ENCODE peak calls at places on chromosome 15, in nine cellular contexts. N, M, Q, A, T, F, V, L and B are unnamed samples.

GRCh38 chr15:67100124-67100791 is 34.9 kb downstream of the SMAD3 start:
- DNase-seq in N (no peak), M (no peak), Q (no peak), A (no peak), T (no peak), F (no peak), V (no peak), L (no peak), B (no peak)

GRCh38 chr15:101476756-101477155 is 12.8 kb downstream of the PCSK6 start:
- DNase-seq in N (no peak), M (no peak), Q (no peak), A (no peak), T (no peak), F (no peak), V (no peak), L (no peak), B (no peak)

GRCh38 chr15:40161693-40162401 is 978 bp downstream of the BUB1B start:
- DNase-seq in N (no peak), M (no peak), Q (no peak), A (no peak), T (no peak), F (no peak), V (no peak), L (no peak), B (no peak)

GRCh38 chr15:80608688-80609087 is 86.4 kb upstream of the ABHD17C start:
- DNase-seq in N (no peak), M (no peak), Q (no peak), A (no peak), T (no peak), F (no peak), V (no peak), L (no peak), B (no peak)

GRCh38 chr15:90062729-90063684 is 39.3 kb downstream of the IDH2 start:
- DNase-seq in N (peak; percentile 57), M (no peak), Q (no peak), A (no peak), T (no peak), F (no peak), V (no peak), L (no peak), B (no peak)

GRCh38 chr15:70788114-70789049 is 25.0 kb upstream of the UACA start:
- DNase-seq in N (no peak), M (peak; percentile 83), Q (peak; percentile 74), A (peak; percentile 74), T (peak; percentile 86), F (peak; percentile 76), V (no peak), L (no peak), B (peak; percentile 47)

GRCh38 chr15:79218588-79219200 is 63.8 kb upstream of the ANKRD34C start:
- DNase-seq in N (no peak), M (peak; percentile 4), Q (no peak), A (peak; percentile 10), T (peak; percentile 17), F (no peak), V (no peak), L (no peak), B (peak; percentile 53)

GRCh38 chr15:86038491-86038890 is 41.2 kb upstream of the AGBL1 start:
- DNase-seq in N (no peak), M (no peak), Q (no peak), A (no peak), T (no peak), F (no peak), V (no peak), L (no peak), B (no peak)

GRCh38 chr15:80669599-80670273 is 25.4 kb upstream of the ABHD17C start:
- DNase-seq in N (no peak), M (peak; percentile 58), Q (peak; percentile 19), A (peak; percentile 45), T (peak; percentile 70), F (peak; percentile 72), V (no peak), L (no peak), B (no peak)

GRCh38 chr15:43776101-43776717 is 557 bp downstream of the ELL3 start:
- DNase-seq in N (no peak), M (no peak), Q (no peak), A (no peak), T (no peak), F (no peak), V (peak; percentile 52), L (no peak), B (no peak)

GRCh38 chr15:50740955-50741354 is 24.6 kb downstream of the SPPL2A start:
- DNase-seq in N (no peak), M (no peak), Q (no peak), A (no peak), T (no peak), F (no peak), V (no peak), L (no peak), B (no peak)

GRCh38 chr15:33068007-33068441 is 126.5 kb downstream of the FMN1 start:
- DNase-seq in N (peak; percentile 74), M (no peak), Q (peak; percentile 14), A (peak; percentile 66), T (no peak), F (peak; percentile 83), V (peak; percentile 89), L (peak; percentile 78), B (no peak)

GRCh38 chr15:42577514-42578031 is 2.2 kb downstream of the STARD9 start:
- DNase-seq in N (no peak), M (peak; percentile 91), Q (no peak), A (peak; percentile 82), T (peak; percentile 79), F (no peak), V (no peak), L (no peak), B (peak; percentile 83)

GRCh38 chr15:31434418-31435255 is 108.0 kb downstream of the KLF13 start:
- DNase-seq in N (peak; percentile 70), M (peak; percentile 90), Q (peak; percentile 70), A (peak; percentile 92), T (peak; percentile 93), F (no peak), V (peak; percentile 83), L (peak; percentile 70), B (peak; percentile 83)

GRCh38 chr15:65196637-65197336 is 11.6 kb upstream of the CLPX start:
- DNase-seq in N (no peak), M (no peak), Q (no peak), A (no peak), T (no peak), F (no peak), V (no peak), L (no peak), B (no peak)

GRCh38 chr15:65192016-65192415 is 6.9 kb upstream of the CLPX start:
- DNase-seq in N (no peak), M (peak; percentile 24), Q (no peak), A (peak; percentile 15), T (peak; percentile 13), F (no peak), V (no peak), L (no peak), B (peak; percentile 52)

GRCh38 chr15:65195542-65196026 is 10.4 kb upstream of the CLPX start:
- DNase-seq in N (no peak), M (no peak), Q (no peak), A (no peak), T (no peak), F (no peak), V (no peak), L (no peak), B (no peak)

GRCh38 chr15:65197337-65197645 is 12.1 kb upstream of the CLPX start:
- DNase-seq in N (no peak), M (no peak), Q (no peak), A (no peak), T (no peak), F (no peak), V (no peak), L (no peak), B (no peak)

DNA sequence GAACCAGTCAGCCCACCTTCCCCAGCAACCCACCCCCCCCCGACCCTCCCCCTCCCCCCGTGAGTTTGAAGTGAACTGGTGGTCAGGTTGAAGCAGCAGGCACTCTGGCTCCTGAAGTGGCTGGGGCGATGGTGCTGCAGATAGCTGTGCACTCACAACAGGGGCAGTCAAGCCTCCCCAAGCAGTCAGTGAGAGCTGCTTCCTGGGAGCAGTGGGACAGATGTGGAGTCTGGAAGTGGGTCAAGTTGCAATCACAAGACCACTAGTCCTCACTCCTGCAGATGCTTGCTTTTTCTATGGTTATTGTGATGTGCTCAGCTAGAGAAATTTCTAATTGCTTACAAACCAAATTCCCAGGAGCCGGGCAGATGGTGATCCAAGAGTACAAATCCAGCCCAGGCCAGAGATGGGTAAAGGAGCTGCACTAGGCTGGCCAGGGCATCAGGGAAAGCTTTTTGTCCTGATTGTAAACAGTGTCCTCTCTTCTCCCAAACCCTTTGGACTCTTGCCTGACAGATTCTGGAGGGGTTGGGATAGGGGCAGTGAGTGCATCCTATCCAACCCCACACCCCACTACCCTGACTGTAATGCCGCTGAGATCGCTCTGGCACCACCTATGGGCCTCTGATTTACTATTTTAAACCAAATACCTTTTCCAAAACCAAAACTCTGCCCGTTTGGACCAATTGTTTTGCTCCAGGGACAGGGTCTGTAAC is 9.8 kb upstream of the CLPX start:
- DNase-seq in N (peak; percentile 62), M (no peak), Q (no peak), A (peak; percentile 48), T (no peak), F (no peak), V (no peak), L (peak; percentile 44), B (no peak)
- TF ChIP-seq CTCF in N (no peak), M (no peak), Q (no peak), A (no peak), T (no peak), F (no peak), V (no peak), L (no peak), B (no peak)

GRCh38 chr15:59294961-59295741 is 77.5 kb downstream of the MYO1E start:
- DNase-seq in N (no peak), M (peak; percentile 98), Q (peak; percentile 96), A (peak; percentile 94), T (peak; percentile 95), F (peak; percentile 93), V (no peak), L (peak; percentile 53), B (peak; percentile 95)
- H3K4me3 ChIP-seq in N (peak overlapping the region; percentile 32), M (no peak overlapping the region), Q (no peak overlapping the region), A (no peak overlapping the region), T (no peak overlapping the region), F (peak overlapping the region; percentile 25), V (no peak overlapping the region), L (no peak overlapping the region), B (no peak overlapping the region)

DNA sequence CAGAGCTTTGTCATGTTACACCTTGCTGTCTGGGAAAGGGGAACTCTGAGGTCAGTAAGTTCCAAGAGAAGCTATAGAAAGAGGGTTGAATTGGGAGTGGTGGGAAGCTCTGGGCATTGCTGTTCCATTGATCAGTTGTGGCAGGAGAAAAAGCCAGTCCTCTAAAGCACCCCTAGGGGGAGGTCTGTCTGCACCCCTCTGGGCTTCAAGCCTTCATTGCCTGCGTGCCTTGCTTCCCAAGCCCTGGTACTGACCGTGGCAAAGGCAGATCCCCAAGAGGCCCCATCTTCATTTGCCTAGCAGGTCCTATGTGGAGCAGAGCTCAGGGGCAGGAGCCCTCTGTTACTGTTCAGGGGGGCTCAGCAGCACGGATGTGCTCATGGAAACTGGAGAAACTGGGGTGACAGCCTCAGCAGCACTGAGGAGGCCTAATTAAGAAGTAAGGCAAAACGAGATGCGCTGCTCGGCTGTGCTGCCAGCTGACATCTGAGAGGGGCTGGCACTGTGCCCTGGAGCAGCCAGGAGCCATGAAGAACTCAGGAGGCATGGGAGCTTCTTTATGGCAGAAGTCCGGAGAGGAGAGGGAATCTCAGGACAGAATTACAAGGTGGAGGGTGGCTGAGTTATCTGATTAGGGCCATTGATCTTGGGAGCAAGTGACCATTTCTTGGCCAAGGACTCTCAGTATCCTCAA is 270.9 kb downstream of the RPLP1 start:
- DNase-seq in N (peak; percentile 82), M (no peak), Q (no peak), A (no peak), T (no peak), F (no peak), V (no peak), L (no peak), B (no peak)
- TF ChIP-seq CTCF in N (no peak), M (peak; percentile 28), Q (no peak), A (peak; percentile 17), T (no peak), F (no peak), V (no peak), L (no peak), B (peak; percentile 3)

GRCh38 chr15:26967719-26968269 is 3.2 kb upstream of the GABRG3 start:
- DNase-seq in N (no peak), M (peak; percentile 69), Q (no peak), A (peak; percentile 24), T (no peak), F (no peak), V (no peak), L (no peak), B (no peak)
- H3K4me3 ChIP-seq in N (no peak overlapping the region), M (no peak overlapping the region), Q (no peak overlapping the region), A (peak overlapping the region; percentile 50), T (no peak overlapping the region), F (no peak overlapping the region), V (no peak overlapping the region), L (no peak overlapping the region), B (no peak overlapping the region)